ENCODE peak calls at places on chromosomes 11 and 22, in five cellular contexts. M is astrocyte of the spinal cord, Y is choroid plexus epithelial cell, J is AG09309, X is A549. I is an unnamed sample.

GRCh38 chr11:67644042-67644441 is 4.5 kb upstream of the TBX10 start:
- DNase-seq in M (no peak), J (no peak), X (peak), Y (peak), I (peak)

GRCh38 chr11:12243511-12243910 is 133.1 kb downstream of the MICAL2 start:
- DNase-seq in Y (no peak), M (no peak), X (no peak), J (no peak), I (no peak)

GRCh38 chr22:38187413-38188212 is 6.0 kb upstream of the PLA2G6 start:
- DNase-seq in X (no peak), Y (peak), M (no peak), J (no peak), I (no peak)

GRCh38 chr11:133986545-133986944 is 29.8 kb upstream of the IGSF9B start:
- DNase-seq in J (no peak), Y (no peak), M (no peak), X (no peak), I (no peak)

GRCh38 chr11:8631395-8632110 is 37.5 kb upstream of the STK33 start:
- DNase-seq in J (peak), Y (peak), M (peak), X (no peak), I (no peak)

GRCh38 chr11:13288375-13289029 is 10.9 kb downstream of the BMAL1 start:
- DNase-seq in M (peak), Y (peak), X (no peak), J (no peak), I (no peak)

GRCh38 chr11:131888230-131888826 is 517.9 kb downstream of the NTM start:
- DNase-seq in M (peak), X (no peak), J (peak), Y (peak), I (no peak)

GRCh38 chr11:93524868-93525267 is 18.3 kb downstream of the SMCO4 start:
- DNase-seq in M (no peak), J (no peak), Y (no peak), X (no peak), I (no peak)

GRCh38 chr11:115437902-115438575 is 66.2 kb downstream of the CADM1 start:
- DNase-seq in J (no peak), M (no peak), X (no peak), Y (no peak), I (no peak)

GRCh38 chr11:134637091-134638015 is 225.3 kb upstream of the B3GAT1 start:
- DNase-seq in Y (no peak), M (no peak), J (no peak), X (no peak), I (no peak)

GRCh38 chr22:27697888-27698287 is 103.7 kb downstream of the MN1 start:
- DNase-seq in M (no peak), J (no peak), Y (no peak), X (no peak), I (no peak)

GRCh38 chr11:96055706-96056387 is 131.9 kb upstream of the MTMR2 start:
- DNase-seq in M (peak), Y (peak), J (no peak), X (no peak), I (no peak)

GRCh38 chr11:114168691-114169090 is 109.2 kb downstream of the ZBTB16 start:
- DNase-seq in X (no peak), M (no peak), J (no peak), Y (no peak), I (no peak)

GRCh38 chr11:130478204-130478701 is 29.8 kb downstream of the ADAMTS15 start:
- DNase-seq in X (peak), M (peak), J (peak), Y (peak), I (no peak)

GRCh38 chr22:49658902-49659280 is 168.8 kb downstream of the BRD1 start:
- DNase-seq in M (no peak), X (no peak), Y (no peak), J (no peak), I (no peak)

GRCh38 chr22:22717723-22718122 is 73.3 kb downstream of the GGTLC2 start:
- DNase-seq in J (no peak), X (no peak), M (no peak), Y (no peak), I (no peak)

GRCh38 chr22:43060213-43060612 is 29.0 kb downstream of the TTLL1 start:
- DNase-seq in J (no peak), X (peak), Y (peak), M (no peak), I (peak)

GRCh38 chr11:111565111-111565720 is 24.7 kb downstream of the LAYN start:
- DNase-seq in Y (peak), J (no peak), M (peak), X (peak), I (peak)

GRCh38 chr11:64853709-64854108 is 9.3 kb upstream of the CDC42BPG start:
- DNase-seq in M (no peak), X (no peak), Y (no peak), J (no peak), I (no peak)

GRCh38 chr11:116879789-116880402 is 42.5 kb upstream of the APOA1 start:
- DNase-seq in J (no peak), M (peak), Y (peak), X (peak), I (peak)

GRCh38 chr22:50068096-50068495 is 10.0 kb upstream of the TTLL8 start:
- DNase-seq in J (no peak), Y (no peak), X (no peak), M (no peak), I (no peak)

GRCh38 chr11:131810511-131810910 is 440.1 kb downstream of the NTM start:
- DNase-seq in Y (no peak), M (no peak), J (no peak), X (no peak), I (no peak)

GRCh38 chr22:23606204-23607131 is 25.7 kb downstream of the DRICH1 start:
- DNase-seq in M (no peak), Y (no peak), X (no peak), J (no peak), I (no peak)

GRCh38 chr22:39825661-39826102 is 67.9 kb downstream of the ENTHD1 start:
- DNase-seq in M (no peak), J (no peak), X (no peak), Y (no peak), I (no peak)

GRCh38 chr22:21044931-21045584 is 688 bp upstream of the LRRC74B start:
- DNase-seq in J (peak), X (no peak), M (peak), Y (peak), I (peak)

GRCh38 chr11:131522851-131523250 is 152.4 kb downstream of the NTM start:
- DNase-seq in M (no peak), Y (no peak), J (no peak), X (no peak), I (no peak)

GRCh38 chr22:40302149-40302548 is 44.2 kb upstream of the ADSL start:
- DNase-seq in M (no peak), J (no peak), X (no peak), Y (no peak), I (no peak)

GRCh38 chr11:67111261-67111660 is 7.8 kb upstream of the KDM2A start:
- DNase-seq in Y (peak), M (no peak), X (no peak), J (no peak), I (no peak)

GRCh38 chr11:62595124-62595523 is 3.8 kb upstream of the TUT1 start:
- DNase-seq in X (no peak), M (no peak), J (no peak), Y (no peak), I (no peak)

GRCh38 chr11:62593434-62594044 is 2.2 kb upstream of the TUT1 start:
- DNase-seq in J (no peak), X (peak), M (peak), Y (peak), I (peak)

GRCh38 chr11:62591448-62592215 is at the start of gene TUT1:
- DNase-seq in Y (peak), M (peak), X (peak), J (peak), I (peak)

GRCh38 chr11:62592989-62593421 is 1.7 kb upstream of the TUT1 start:
- DNase-seq in M (no peak), J (no peak), Y (no peak), X (no peak), I (no peak)

DNA sequence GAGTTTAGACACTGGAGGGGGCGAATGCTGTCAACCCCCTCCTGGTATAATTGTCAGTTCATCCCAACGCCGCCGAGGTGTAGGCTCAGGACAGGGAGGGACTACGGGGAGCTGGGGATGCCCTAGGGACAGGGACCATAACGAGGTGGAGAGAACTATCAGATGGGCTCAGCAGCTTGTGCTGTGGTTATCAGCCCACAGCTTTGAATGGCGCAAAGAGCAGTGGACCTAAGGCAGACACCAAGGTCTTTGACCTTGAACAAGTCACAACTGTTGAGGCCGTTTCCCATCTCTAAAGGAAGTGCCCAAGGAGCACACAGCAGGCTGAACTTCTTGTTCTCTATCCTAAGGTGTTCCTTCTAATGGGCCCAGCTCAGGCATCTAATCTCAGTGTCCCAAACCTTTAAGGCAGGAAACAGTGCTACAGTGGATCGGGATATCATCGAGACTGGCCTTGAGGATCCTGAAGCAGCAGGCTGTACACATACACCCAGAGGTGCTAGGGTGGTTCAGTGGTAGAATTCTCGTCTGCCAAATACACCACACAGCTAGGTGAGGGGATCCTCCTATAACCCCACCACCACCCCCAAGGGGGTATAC is 993 bp upstream of the TUT1 start:
- DNase-seq in Y (no peak), J (no peak), X (no peak), M (no peak), I (no peak)
- H3K4me3 ChIP-seq in Y (peak), J (peak), X (peak), M (peak), I (peak)

DNA sequence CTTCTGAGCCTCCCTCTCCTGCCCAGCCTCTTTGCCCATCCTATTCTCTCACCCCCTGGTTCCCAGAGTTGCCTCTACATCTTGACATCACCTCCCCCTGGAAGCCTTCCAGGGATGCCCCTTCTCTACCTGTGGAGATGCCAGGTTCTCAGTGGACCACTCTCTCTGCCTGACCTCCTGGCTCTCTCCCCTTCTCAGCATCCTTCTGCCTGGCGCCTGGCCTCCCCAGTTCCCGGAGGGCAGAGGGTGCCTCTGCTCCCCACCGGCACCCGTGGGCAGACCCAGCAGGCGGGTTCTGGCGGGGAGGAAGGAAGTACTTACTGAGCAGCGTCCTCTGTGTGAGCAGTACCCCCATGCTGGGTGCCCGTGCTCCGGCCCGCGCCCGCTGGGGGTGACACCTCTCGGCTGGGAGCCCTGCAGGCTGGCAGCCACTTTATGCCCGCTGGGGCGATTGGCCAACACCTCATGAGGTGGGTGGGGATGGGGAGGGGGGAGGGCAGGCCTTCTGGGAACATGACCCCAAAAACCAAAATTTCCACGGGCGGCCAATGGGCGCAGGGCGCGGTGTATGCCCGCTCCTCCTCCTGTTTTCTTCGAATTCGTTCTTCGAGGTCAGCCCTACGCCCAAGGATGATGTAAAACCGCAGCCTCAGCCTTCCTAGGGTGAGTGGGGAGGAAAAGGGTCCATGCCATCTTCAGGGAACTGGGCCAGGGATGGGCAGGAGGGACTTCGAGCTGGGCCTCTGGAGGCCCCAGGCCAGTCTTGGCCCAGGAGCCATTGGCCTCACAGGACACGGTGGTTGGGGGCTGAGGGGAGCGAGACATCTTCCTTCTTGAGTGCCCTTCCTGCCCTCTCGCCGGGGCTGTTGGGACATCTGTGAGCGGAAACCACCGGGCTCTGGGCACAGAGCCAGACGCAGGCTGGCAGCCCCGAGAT is at the start of gene OSM:
- DNase-seq in X (no peak), J (no peak), Y (no peak), M (no peak), I (peak)
- H3K4me3 ChIP-seq in X (no peak), J (no peak), Y (no peak), M (no peak), I (peak)

GRCh38 chr22:35649636-35650250 is 1.5 kb downstream of the APOL6 start:
- DNase-seq in X (no peak), M (no peak), J (no peak), Y (no peak), I (no peak)
- H3K4me3 ChIP-seq in X (no peak), M (no peak), J (peak), Y (peak), I (no peak)

GRCh38 chr11:25769287-25769686 is 562.6 kb upstream of the ANO3 start:
- DNase-seq in M (peak), X (no peak), J (no peak), Y (peak), I (no peak)
- H3K4me3 ChIP-seq in M (no peak), X (no peak), J (no peak), Y (no peak), I (no peak)

DNA sequence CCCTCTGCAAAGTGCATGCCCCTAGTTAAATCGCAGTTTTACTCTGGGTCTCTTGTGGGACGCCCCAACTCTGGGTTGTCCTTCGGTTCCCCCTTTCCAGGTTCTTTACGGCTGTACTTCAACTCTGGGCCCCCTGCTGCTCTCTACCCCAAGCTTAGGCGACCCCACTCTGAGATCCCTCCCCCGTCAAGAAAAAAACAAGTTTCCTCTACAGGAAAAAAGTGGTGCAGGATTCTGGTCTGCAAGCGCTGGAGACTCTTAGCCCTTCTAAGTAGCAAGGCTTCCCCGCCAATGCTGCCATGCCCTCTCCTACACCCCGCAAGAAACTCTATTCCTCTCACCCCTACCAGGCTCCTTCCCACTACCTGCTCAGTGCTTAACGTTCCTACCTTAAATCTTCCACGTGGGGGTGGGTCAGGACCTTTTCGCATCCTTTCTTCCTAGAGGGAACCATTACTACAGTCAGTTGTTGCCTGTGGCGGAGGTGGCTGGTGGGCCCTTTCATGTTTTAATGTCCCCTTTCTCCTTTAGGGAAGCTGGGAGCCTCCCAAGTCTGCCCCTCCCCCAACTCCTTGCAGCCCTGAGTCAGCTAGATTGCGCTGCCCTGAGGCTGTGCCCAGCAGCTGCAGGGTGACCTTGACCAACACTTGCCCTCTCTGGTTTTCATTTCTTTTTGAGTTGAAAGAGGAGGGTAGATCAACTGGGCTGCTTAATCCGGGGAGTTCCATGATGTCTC is 1.4 kb downstream of the NEFH start:
- DNase-seq in X (no peak), Y (no peak), M (no peak), J (no peak), I (no peak)
- H3K4me3 ChIP-seq in X (no peak), Y (peak), M (peak), J (no peak), I (no peak)

GRCh38 chr22:26536056-26536761 is 23.9 kb upstream of the TFIP11 start:
- DNase-seq in J (no peak), X (no peak), M (no peak), Y (no peak), I (peak)

GRCh38 chr22:26534874-26535470 is 22.7 kb upstream of the TFIP11 start:
- DNase-seq in X (no peak), M (no peak), Y (no peak), J (no peak), I (peak)

GRCh38 chr22:26536762-26537134 is 24.5 kb upstream of the TFIP11 start:
- DNase-seq in M (no peak), X (no peak), J (no peak), Y (no peak), I (no peak)

GRCh38 chr22:26534166-26534855 is 22.0 kb upstream of the TFIP11 start:
- DNase-seq in J (no peak), X (no peak), M (no peak), Y (no peak), I (no peak)

DNA sequence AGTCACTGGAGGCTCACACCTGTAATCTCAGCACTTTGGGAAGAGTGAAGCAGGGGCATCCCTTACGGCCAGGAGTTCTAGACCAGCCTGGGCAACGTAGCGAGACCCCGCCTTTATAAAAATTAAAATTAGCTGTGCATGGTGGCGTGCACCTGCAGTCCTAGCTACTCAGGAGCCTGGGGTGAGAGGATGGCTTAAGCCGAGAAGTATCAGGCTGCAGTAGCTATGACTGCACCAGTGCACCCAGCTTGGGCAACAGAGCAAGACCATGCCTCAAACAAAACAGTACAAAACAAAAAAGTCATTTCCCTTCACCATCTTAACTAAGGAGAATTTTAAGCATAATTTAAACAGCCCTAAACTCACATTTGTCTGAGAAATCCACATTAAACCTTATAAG is 23.2 kb upstream of the TFIP11 start:
- DNase-seq in M (no peak), J (no peak), X (no peak), Y (no peak), I (peak)
- H3K4me3 ChIP-seq in M (no peak), J (no peak), X (no peak), Y (no peak), I (peak)

GRCh38 chr11:720017-720641 is 14.1 kb downstream of the EPS8L2 start:
- DNase-seq in X (no peak), Y (no peak), M (no peak), J (no peak), I (no peak)

GRCh38 chr11:723120-723883 is 17.3 kb downstream of the EPS8L2 start:
- DNase-seq in J (no peak), M (peak), Y (peak), X (peak), I (peak)

GRCh38 chr11:721347-721912 is 15.4 kb downstream of the EPS8L2 start:
- DNase-seq in Y (no peak), J (no peak), X (no peak), M (no peak), I (peak)

GRCh38 chr11:720642-721346 is 14.8 kb downstream of the EPS8L2 start:
- DNase-seq in X (no peak), Y (no peak), M (no peak), J (no peak), I (no peak)

DNA sequence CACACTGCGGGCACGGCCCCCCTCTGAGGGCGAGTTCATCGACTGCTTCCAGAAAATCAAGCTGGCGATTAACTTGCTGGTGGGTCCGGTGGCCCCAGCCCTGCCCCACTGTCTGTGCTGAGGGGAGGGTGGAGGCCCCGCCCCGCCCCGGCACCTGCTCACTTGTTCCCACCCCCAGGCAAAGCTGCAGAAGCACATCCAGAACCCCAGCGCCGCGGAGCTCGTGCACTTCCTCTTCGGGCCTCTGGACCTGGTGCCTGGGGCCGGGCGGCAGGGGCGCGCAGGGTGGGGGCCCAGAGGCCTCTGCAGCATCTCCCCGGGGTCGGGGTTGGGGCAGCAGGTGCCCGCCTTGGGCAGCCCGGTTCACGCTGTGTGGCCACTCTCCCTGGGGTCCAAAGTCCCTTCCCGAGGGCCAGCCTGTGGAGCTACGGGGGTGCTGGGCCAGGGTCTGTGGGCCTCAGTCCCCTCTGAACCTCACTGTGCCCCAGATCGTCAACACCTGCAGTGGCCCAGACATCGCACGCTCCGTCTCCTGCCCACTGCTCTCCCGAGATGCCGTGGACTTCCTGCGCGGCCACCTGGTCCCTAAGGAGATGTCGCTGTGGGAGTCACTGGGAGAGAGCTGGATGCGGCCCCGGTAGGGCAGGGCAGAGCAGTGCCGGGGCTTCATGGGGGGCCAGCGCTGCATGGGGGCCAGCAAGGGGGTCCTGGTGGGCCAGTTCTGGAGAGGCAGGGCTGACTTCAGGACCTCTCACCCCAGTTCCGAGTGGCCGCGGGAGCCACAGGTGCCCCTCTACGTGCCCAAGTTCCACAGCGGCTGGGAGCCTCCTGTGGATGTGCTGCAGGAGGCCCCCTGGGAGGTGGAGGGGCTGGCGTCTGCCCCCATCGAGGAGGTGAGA is 16.1 kb downstream of the EPS8L2 start:
- DNase-seq in M (no peak), X (no peak), J (no peak), Y (no peak), I (peak)
- H3K4me3 ChIP-seq in M (no peak), X (no peak), J (no peak), Y (no peak), I (no peak)

I was measured in Karpas-422.